ENCODE peak calls at places on chromosome 10, in five cellular contexts. Y, Q, I, M and U are unnamed samples.

GRCh38 chr10:30820282-30820991 is 190.9 kb upstream of the LYZL2 start:
- DNase-seq in Y (no peak), M (peak; percentile 90), Q (no peak), I (peak; percentile 24), U (no peak)

GRCh38 chr10:14623931-14624330 is 150.8 kb downstream of the FAM107B start:
- DNase-seq in M (no peak), I (no peak), Q (no peak), Y (no peak), U (no peak)

GRCh38 chr10:95445837-95446347 is 115.3 kb downstream of the SORBS1 start:
- DNase-seq in I (peak; percentile 84), Q (peak; percentile 80), M (peak; percentile 86), Y (peak; percentile 92), U (peak; percentile 75)

GRCh38 chr10:121631296-121631695 is 33.1 kb upstream of the FGFR2 start:
- DNase-seq in I (no peak), Q (no peak), M (no peak), Y (no peak), U (no peak)

GRCh38 chr10:92508866-92509265 is 65.0 kb downstream of the IDE start:
- DNase-seq in Q (no peak), M (no peak), Y (no peak), I (no peak), U (no peak)

GRCh38 chr10:133114726-133115452 is 27.2 kb downstream of the ADGRA1 start:
- DNase-seq in M (no peak), I (no peak), Y (no peak), Q (no peak), U (no peak)

GRCh38 chr10:33566426-33566825 is 232.0 kb upstream of the NRP1 start:
- DNase-seq in Q (no peak), I (no peak), Y (peak; percentile 51), M (no peak), U (no peak)

GRCh38 chr10:72616716-72617115 is 9.2 kb downstream of the MICU1 start:
- DNase-seq in Y (no peak), M (no peak), Q (no peak), I (no peak), U (no peak)

GRCh38 chr10:106764360-106764759 is 400.1 kb downstream of the SORCS1 start:
- DNase-seq in Q (no peak), Y (no peak), M (no peak), I (no peak), U (no peak)

GRCh38 chr10:25982107-25982506 is 48.1 kb downstream of the MYO3A start:
- DNase-seq in I (no peak), Y (no peak), M (no peak), Q (no peak), U (no peak)

GRCh38 chr10:80409121-80409520 is 770 bp downstream of the PRXL2A start:
- DNase-seq in Q (no peak), Y (peak; percentile 15), M (no peak), I (no peak), U (no peak)

GRCh38 chr10:102231357-102232318 is 5.5 kb downstream of the ELOVL3 start:
- DNase-seq in Q (peak; percentile 40), Y (peak; percentile 85), I (peak; percentile 52), M (peak; percentile 68), U (peak; percentile 46)

GRCh38 chr10:30917790-30918189 is 113.9 kb downstream of the ZNF438 start:
- DNase-seq in I (no peak), Y (no peak), M (no peak), Q (no peak), U (no peak)

GRCh38 chr10:118980135-118980865 is 49.2 kb upstream of the NANOS1 start:
- DNase-seq in M (no peak), Y (no peak), Q (no peak), I (no peak), U (no peak)

GRCh38 chr10:43109671-43110249 is 28.5 kb upstream of the CSGALNACT2 start:
- DNase-seq in M (peak; percentile 63), I (no peak), Q (no peak), Y (no peak), U (peak; percentile 4)

GRCh38 chr10:34018129-34018528 is 683.7 kb upstream of the NRP1 start:
- DNase-seq in M (peak; percentile 16), Q (no peak), I (peak; percentile 64), Y (no peak), U (no peak)

GRCh38 chr10:76115131-76115470 is 683.7 kb downstream of the LRMDA start:
- DNase-seq in I (no peak), M (no peak), Q (no peak), Y (no peak), U (no peak)

GRCh38 chr10:113007343-113007771 is 57.3 kb downstream of the TCF7L2 start:
- DNase-seq in M (no peak), Q (no peak), Y (no peak), I (no peak), U (peak; percentile 40)

GRCh38 chr10:4271193-4271592 is 486.2 kb upstream of the KLF6 start:
- DNase-seq in Q (no peak), Y (peak; percentile 14), I (no peak), M (no peak), U (no peak)

GRCh38 chr10:48455392-48456151 is 149.1 kb downstream of the MAPK8 start:
- DNase-seq in Y (no peak), M (no peak), Q (no peak), I (no peak), U (no peak)

GRCh38 chr10:105075031-105075430 is 433.9 kb downstream of the SORCS3 start:
- DNase-seq in Q (no peak), M (no peak), I (no peak), Y (no peak), U (no peak)

GRCh38 chr10:75404335-75405200 is 3.0 kb upstream of the ZNF503 start:
- DNase-seq in M (no peak), Y (peak; percentile 71), Q (no peak), I (peak; percentile 85), U (peak; percentile 75)

GRCh38 chr10:35536789-35537188 is 68.4 kb upstream of the GJD4 start:
- DNase-seq in M (no peak), I (no peak), Y (no peak), Q (no peak), U (no peak)

GRCh38 chr10:32982911-32983310 is 24.9 kb upstream of the ITGB1 start:
- DNase-seq in Y (no peak), Q (no peak), I (peak; percentile 47), M (peak; percentile 70), U (no peak)

GRCh38 chr10:88725798-88726197 is 19.7 kb downstream of the LIPK start:
- DNase-seq in Y (no peak), I (no peak), Q (no peak), M (no peak), U (peak; percentile 62)

DNA sequence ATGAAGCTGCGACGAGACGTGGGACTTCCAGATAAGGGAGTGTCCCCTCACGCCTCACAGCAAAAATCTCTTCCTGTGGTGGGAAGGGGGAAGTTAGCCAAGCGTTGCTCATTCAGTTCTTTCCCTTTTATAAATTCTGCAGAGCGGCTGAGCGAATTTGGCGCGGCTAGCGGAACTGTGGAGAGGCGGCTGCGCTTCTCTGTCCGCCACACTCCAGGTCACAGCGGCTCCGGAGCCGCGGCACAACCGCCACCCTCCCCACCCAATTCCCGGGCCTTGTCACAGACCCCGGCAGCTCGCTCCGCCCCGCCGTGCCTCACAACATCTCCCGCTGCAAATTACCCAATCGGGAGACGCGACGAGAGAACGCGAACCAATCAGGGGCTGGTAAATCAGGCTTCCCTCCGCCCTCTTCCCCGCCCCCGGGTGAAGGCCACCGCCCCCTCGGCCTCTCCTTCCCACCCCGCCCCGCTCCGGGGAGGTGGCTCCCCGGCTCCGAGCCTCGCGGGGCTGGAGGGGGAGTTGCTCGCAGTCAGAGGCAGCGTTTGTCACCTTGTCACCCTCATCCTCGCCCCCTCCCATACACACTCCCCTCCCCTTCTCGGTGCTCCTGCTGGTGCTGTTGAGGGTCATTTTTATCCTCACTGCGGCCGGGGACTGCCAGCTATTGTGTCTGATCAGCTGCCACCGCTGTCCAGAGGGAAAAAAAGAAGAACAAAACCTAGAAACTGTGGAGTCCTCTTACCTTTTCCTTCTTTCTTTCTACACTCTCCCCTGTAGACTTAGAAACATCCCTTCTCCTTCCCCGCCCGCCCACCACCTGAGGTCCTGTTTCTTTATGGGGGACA is 918 bp upstream of the ARHGAP21 start:
- DNase-seq in Y (peak; percentile 98), I (peak; percentile 94), M (peak; percentile 99), Q (peak; percentile 92), U (peak; percentile 97)
- H3K27ac ChIP-seq in Y (no peak overlapping the region), I (peak overlapping the region; percentile 72), M (peak overlapping the region; percentile 94), Q (peak overlapping the region; percentile 90), U (peak overlapping the region; percentile 57)

GRCh38 chr10:51617576-51618298 is 81.7 kb downstream of the CSTF2T start:
- DNase-seq in Y (no peak), M (no peak), I (peak; percentile 47), Q (no peak), U (no peak)

GRCh38 chr10:51615764-51616298 is 83.6 kb downstream of the CSTF2T start:
- DNase-seq in I (no peak), M (no peak), Q (no peak), Y (no peak), U (no peak)

GRCh38 chr10:51619365-51619764 is 80.0 kb downstream of the CSTF2T start:
- DNase-seq in I (no peak), Y (peak; percentile 28), Q (no peak), M (no peak), U (no peak)

DNA sequence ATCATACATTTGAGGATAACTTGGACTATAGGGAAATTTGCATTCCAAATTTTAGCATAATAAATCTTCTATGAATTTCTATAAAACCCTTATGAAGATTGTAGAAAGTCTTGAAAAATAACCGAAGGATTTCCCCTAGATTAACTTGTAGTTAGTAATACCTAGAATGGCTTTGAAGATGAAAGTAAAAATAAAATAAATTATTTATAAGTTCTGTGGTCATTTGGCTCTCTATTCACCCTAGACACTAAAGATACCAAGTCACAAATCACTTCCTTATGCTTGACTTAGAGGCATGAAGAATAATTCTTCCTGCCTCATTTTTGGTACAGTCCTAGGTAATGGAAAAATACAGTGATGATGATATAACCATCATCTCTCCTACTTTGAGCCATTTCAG is 79.3 kb downstream of the CSTF2T start:
- DNase-seq in Y (no peak), I (no peak), Q (no peak), M (no peak), U (no peak)
- H3K79me2 ChIP-seq in Y (no peaks in the 10 kb centered on the region), I (no peaks in the 10 kb centered on the region), Q (no peaks in the 10 kb centered on the region), M (no peaks in the 10 kb centered on the region), U (no peaks in the 10 kb centered on the region)

DNA sequence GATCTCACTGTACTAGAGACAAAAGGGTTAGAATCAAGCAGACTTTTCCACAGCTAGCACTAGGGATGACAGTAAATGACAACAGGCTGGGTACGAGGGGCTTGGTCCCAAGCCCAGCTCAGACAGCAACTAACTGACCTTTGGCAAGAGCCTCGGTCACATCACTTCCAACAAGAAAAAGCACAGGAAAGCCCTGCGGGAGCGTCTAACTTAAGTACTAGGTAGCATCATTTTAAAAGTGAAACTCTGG is 22.8 kb downstream of the CALML3 start:
- DNase-seq in Q (no peak), M (peak; percentile 61), Y (no peak), I (no peak), U (no peak)
- TF ChIP-seq EZH2phosphoT487 in Q (no peak), M (no peak), Y (no peak), I (no peak), U (no peak)

DNA sequence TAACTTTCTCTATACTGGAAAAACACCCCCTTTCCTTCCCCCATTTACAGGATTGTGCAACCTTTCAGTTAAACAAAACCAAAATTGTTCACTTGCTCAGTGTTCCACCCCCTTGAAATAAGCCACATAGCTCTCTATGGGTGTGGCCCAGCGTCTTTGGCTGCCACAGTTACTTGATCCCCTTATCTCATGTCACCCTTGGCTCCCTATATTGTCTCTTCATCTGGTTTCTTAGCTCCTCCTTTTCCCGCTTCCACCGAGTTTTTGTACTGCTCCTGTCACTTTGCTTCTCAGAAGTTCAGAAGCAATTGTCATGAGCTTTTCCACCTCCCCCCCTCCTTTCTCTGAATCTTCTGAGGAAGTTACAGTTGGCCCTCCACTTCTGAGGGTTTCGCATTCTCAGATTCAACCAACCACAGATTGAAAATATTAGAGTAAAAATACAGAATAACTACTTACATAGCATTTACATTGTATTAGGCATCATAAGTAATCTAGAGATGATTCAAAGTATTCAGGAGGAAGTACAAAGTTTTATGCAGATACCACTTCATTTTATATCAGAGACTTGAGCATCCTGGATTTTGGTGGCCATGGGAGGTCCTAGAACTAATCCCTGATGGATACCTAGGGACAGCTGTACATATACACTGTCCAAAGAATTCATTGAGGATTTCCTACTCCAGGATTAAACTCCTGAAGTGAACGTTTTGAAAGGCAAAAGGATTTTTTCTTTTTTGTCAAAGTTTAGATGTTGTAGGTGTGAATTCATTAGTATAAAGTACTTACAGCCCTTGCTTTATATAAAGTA is 60.4 kb downstream of the ADD3 start:
- DNase-seq in M (peak; percentile 39), I (no peak), Q (no peak), Y (peak; percentile 37), U (peak; percentile 63)
- H3K27ac ChIP-seq in M (peak overlapping the region; percentile 14), I (no peak overlapping the region), Q (no peak overlapping the region), Y (no peak overlapping the region), U (peak overlapping the region; percentile 44)